ENCODE peak calls at places on chromosomes 2 and 18, in four cellular contexts. Z is activated T-cell treated with anti-CD3 and anti-CD28 coated beads for 1 hour; O is activated CD4-positive, alpha-beta T cell treated with anti-CD3 and anti-CD28 coated beads, Interleukin-2, amount 50 U/mL, for 24 hours; H is T-cell. I is an unnamed sample.

GRCh38 chr18:25350561-25351201 is 1.3 kb downstream of the ZNF521 start:
- DNase-seq in H (no peak), Z (no peak), O (no peak), I (no peak)

GRCh38 chr2:148458171-148458570 is 186.4 kb upstream of the EPC2 start:
- DNase-seq in Z (no peak), O (no peak), H (no peak), I (no peak)

GRCh38 chr2:138504092-138504491 is 2.5 kb downstream of the SPOPL start:
- DNase-seq in O (no peak), H (no peak), Z (no peak), I (no peak)

GRCh38 chr2:150718280-150718679 is 230.8 kb upstream of the RND3 start:
- DNase-seq in O (no peak), Z (no peak), H (no peak), I (no peak)

GRCh38 chr2:72788756-72789155 is 37.1 kb downstream of the EXOC6B start:
- DNase-seq in H (no peak), O (no peak), Z (no peak), I (no peak)

GRCh38 chr2:71410716-71411115 is 42.6 kb upstream of the DYSF start:
- DNase-seq in O (no peak), H (no peak), Z (no peak), I (no peak)

GRCh38 chr18:48781041-48781989 is 169.4 kb downstream of the SMAD7 start:
- DNase-seq in Z (no peak), H (no peak), O (no peak), I (no peak)

GRCh38 chr18:46433121-46433826 is 223.7 kb downstream of the LOXHD1 start:
- DNase-seq in O (no peak), H (no peak), Z (no peak), I (no peak)

GRCh38 chr2:31414601-31415241 is at the start of gene XDH:
- DNase-seq in O (no peak), Z (no peak), H (no peak), I (no peak)

GRCh38 chr18:80175451-80176235 is 66.6 kb downstream of the ADNP2 start:
- DNase-seq in O (no peak), H (peak), Z (peak), I (peak)

GRCh38 chr2:212360068-212360460 is 178.5 kb downstream of the ERBB4 start:
- DNase-seq in H (no peak), Z (no peak), O (no peak), I (no peak)

GRCh38 chr2:74975016-74975415 is 16.6 kb downstream of the POLE4 start:
- DNase-seq in O (no peak), H (no peak), Z (no peak), I (no peak)

GRCh38 chr2:187383043-187383800 is 64.8 kb downstream of the CALCRL start:
- DNase-seq in H (no peak), O (no peak), Z (no peak), I (no peak)

GRCh38 chr2:47373747-47374146 is 29.2 kb upstream of the MSH2 start:
- DNase-seq in O (no peak), Z (no peak), H (no peak), I (no peak)

GRCh38 chr18:47595816-47596501 is 334.5 kb downstream of the SMAD2 start:
- DNase-seq in Z (no peak), O (no peak), H (no peak), I (no peak)

GRCh38 chr2:240892925-240893324 is 3.0 kb downstream of the MAB21L4 start:
- DNase-seq in O (no peak), H (no peak), Z (no peak), I (no peak)

GRCh38 chr2:60550151-60550983 is 3.1 kb downstream of the BCL11A start:
- DNase-seq in Z (no peak), O (no peak), H (peak), I (no peak)

GRCh38 chr2:126858436-126858835 is 40.3 kb upstream of the TEX51 start:
- DNase-seq in O (no peak), H (no peak), Z (no peak), I (no peak)

GRCh38 chr2:44056947-44057346 is 61.2 kb upstream of the LRPPRC start:
- DNase-seq in O (no peak), Z (no peak), H (no peak), I (no peak)

GRCh38 chr18:30929718-30930117 is 112.8 kb downstream of the DSC3 start:
- DNase-seq in Z (no peak), H (no peak), O (no peak), I (no peak)

GRCh38 chr2:194203898-194204297 is 1453.1 kb upstream of the SLC39A10 start:
- DNase-seq in H (no peak), O (no peak), Z (no peak), I (no peak)

GRCh38 chr2:226403360-226403759 is 396.3 kb downstream of the IRS1 start:
- DNase-seq in H (no peak), Z (no peak), O (no peak), I (no peak)

GRCh38 chr2:145736901-145737300 is 1217.0 kb upstream of the ZEB2 start:
- DNase-seq in Z (no peak), H (no peak), O (no peak), I (no peak)

GRCh38 chr2:134199123-134199522 is 54.7 kb upstream of the MGAT5 start:
- DNase-seq in H (no peak), Z (no peak), O (no peak), I (no peak)

GRCh38 chr2:58401936-58402335 is 160.8 kb upstream of the FANCL start:
- DNase-seq in Z (no peak), H (no peak), O (no peak), I (no peak)

I was measured in CD8-positive, alpha-beta memory T cell.